ENCODE peak calls at places on chromosomes 2 and 18, in seven cellular contexts. N, L, D, J, A, E and G are unnamed samples.

GRCh38 chr2:6994569-6994968 is 77.4 kb downstream of the RNF144A start:
- DNase-seq in L (no peak), D (no peak), J (no peak), N (no peak), E (no peak), A (no peak), G (no peak)

GRCh38 chr18:57943723-57944122 is 100.3 kb upstream of the NEDD4L start:
- DNase-seq in D (no peak), E (no peak), A (no peak), N (no peak), L (no peak), J (no peak), G (no peak)

GRCh38 chr2:110679337-110679707 is 1.5 kb upstream of the BUB1 start:
- DNase-seq in A (no peak), N (peak; percentile 29), J (no peak), E (no peak), L (peak; percentile 39), D (no peak), G (no peak)

GRCh38 chr18:35553300-35553699 is 28.2 kb upstream of the GALNT1 start:
- DNase-seq in E (no peak), A (no peak), L (no peak), D (no peak), N (no peak), J (no peak), G (no peak)

GRCh38 chr2:182729710-182730339 is 13.8 kb downstream of the DNAJC10 start:
- DNase-seq in J (no peak), N (no peak), L (no peak), E (no peak), A (no peak), D (no peak), G (no peak)

GRCh38 chr2:205386109-205386508 is 296.2 kb upstream of the NRP2 start:
- DNase-seq in E (no peak), A (no peak), N (no peak), L (no peak), D (no peak), J (no peak), G (no peak)

GRCh38 chr2:204967199-204967995 is 422.1 kb downstream of the PARD3B start:
- DNase-seq in J (no peak), D (no peak), A (no peak), E (no peak), L (peak; percentile 35), N (no peak), G (no peak)

GRCh38 chr2:207103132-207103531 is 62.6 kb downstream of the KLF7 start:
- DNase-seq in D (no peak), A (no peak), J (no peak), N (no peak), E (no peak), L (no peak), G (no peak)

GRCh38 chr2:23404426-23404825 is 19.4 kb downstream of the KLHL29 start:
- DNase-seq in L (peak; percentile 40), J (peak; percentile 28), N (no peak), A (no peak), E (peak; percentile 33), D (peak; percentile 48), G (no peak)

GRCh38 chr2:101396352-101396717 is 9.0 kb upstream of the CREG2 start:
- DNase-seq in A (no peak), E (no peak), N (no peak), J (peak; percentile 65), L (no peak), D (no peak), G (no peak)

GRCh38 chr2:237603718-237604362 is 13.3 kb upstream of the RAB17 start:
- DNase-seq in J (no peak), D (peak; percentile 59), A (no peak), E (peak; percentile 71), L (peak; percentile 69), N (peak; percentile 57), G (peak; percentile 63)

GRCh38 chr2:224357098-224357901 is 44.6 kb downstream of the FAM124B start:
- DNase-seq in D (peak; percentile 41), A (no peak), N (peak; percentile 90), L (peak; percentile 38), E (peak; percentile 66), J (peak; percentile 47), G (no peak)

GRCh38 chr18:396251-396555 is 104.3 kb downstream of the COLEC12 start:
- DNase-seq in D (no peak), E (no peak), A (no peak), J (no peak), N (no peak), L (no peak), G (no peak)

GRCh38 chr2:67865871-67866386 is 196.9 kb downstream of the C1D start:
- DNase-seq in E (no peak), A (no peak), D (no peak), N (no peak), J (no peak), L (no peak), G (no peak)

GRCh38 chr2:199348871-199349270 is 108.9 kb downstream of the SATB2 start:
- DNase-seq in N (no peak), D (no peak), E (no peak), J (no peak), A (no peak), L (no peak), G (no peak)

GRCh38 chr2:181457741-181458425 is 697 bp downstream of the ITGA4 start:
- DNase-seq in E (peak; percentile 50), L (peak; percentile 69), D (peak; percentile 15), A (peak; percentile 28), J (no peak), N (no peak), G (peak; percentile 18)

GRCh38 chr2:73870084-73870483 is 22.7 kb upstream of the ACTG2 start:
- DNase-seq in L (no peak), A (peak; percentile 78), N (peak; percentile 71), D (peak; percentile 90), J (no peak), E (no peak), G (peak; percentile 45)

GRCh38 chr2:60152226-60152833 is 401.1 kb downstream of the BCL11A start:
- DNase-seq in N (no peak), D (no peak), A (no peak), L (no peak), J (peak; percentile 8), E (no peak), G (no peak)

GRCh38 chr2:218569038-218569431 is 396 bp downstream of the CNOT9 start:
- DNase-seq in D (peak; percentile 32), J (peak; percentile 13), E (peak; percentile 55), A (no peak), N (peak; percentile 11), L (peak; percentile 46), G (peak; percentile 36)

GRCh38 chr2:143128681-143129580 is at the start of gene ARHGAP15:
- DNase-seq in A (no peak), N (no peak), E (no peak), L (peak; percentile 78), J (no peak), D (no peak), G (no peak)

GRCh38 chr18:77114070-77114563 is 18.5 kb downstream of the MBP start:
- DNase-seq in J (no peak), D (no peak), N (no peak), A (no peak), L (no peak), E (no peak), G (no peak)

GRCh38 chr18:63881851-63882250 is 5.7 kb upstream of the SERPINB2 start:
- DNase-seq in A (no peak), N (no peak), L (no peak), J (no peak), D (no peak), E (no peak), G (no peak)

GRCh38 chr2:42568431-42569115 is at the start of gene MTA3:
- DNase-seq in D (peak; percentile 44), N (peak; percentile 35), E (peak; percentile 71), L (peak; percentile 58), J (peak; percentile 48), A (peak; percentile 66), G (peak; percentile 91)

GRCh38 chr2:161557538-161557937 is 66.7 kb upstream of the SLC4A10 start:
- DNase-seq in N (no peak), E (no peak), D (no peak), L (no peak), A (no peak), J (no peak), G (no peak)
- TF ChIP-seq CTCF in N (no peak), E (no peak), D (no peak), L (no peak), A (no peak), J (no peak), G (no peak)

GRCh38 chr2:129345540-129345939 is 633.9 kb upstream of the RAB6C start:
- DNase-seq in N (no peak), E (no peak), D (no peak), L (no peak), J (no peak), A (no peak), G (no peak)

DNA sequence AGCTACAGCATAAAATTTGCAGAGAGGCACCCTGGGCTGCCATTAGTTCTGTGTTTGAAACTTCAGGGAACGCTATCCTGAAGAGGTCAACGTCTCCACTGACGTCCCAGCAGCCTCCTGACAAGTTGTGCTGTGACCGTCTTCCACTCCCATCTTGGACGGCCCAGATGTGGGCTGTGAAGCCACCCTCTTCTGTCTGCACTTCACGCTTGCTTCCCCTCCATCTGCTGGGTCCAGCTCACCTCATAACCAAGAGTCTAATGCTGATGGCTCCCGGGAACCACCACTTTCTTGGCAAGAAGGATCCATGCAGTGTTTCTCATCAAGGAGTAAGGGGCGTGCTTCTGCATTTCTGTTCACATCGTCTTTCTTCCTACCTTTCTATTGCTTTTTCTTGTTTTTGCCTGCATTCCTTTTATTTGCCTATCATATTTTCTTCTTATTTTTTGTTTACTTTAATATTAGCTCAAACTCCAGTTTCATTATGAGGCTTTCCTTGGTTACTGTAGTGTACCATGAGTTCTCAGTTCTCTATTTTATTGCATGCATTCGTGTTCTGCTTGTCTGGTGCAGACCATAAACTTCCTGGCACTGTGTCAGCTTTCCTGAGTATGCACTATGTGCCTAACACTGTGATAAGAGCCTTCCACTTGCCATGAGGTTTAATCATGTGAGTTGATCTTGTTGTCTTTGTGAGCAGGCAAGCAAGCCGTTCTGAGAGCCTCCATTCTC is 631.8 kb upstream of the RAB6C start:
- DNase-seq in A (no peak), E (no peak), J (no peak), N (peak; percentile 48), L (peak; percentile 38), D (no peak), G (no peak)
- H3K4me3 ChIP-seq in A (no peak overlapping the region), E (no peak overlapping the region), J (no peak overlapping the region), N (no peak overlapping the region), L (no peak overlapping the region), D (no peak overlapping the region), G (no peak overlapping the region)

GRCh38 chr2:44098050-44098449 is 70.6 kb upstream of the PPM1B start:
- DNase-seq in A (no peak), D (no peak), L (no peak), N (no peak), J (no peak), E (no peak), G (no peak)
- TF ChIP-seq POLR2A in A (no peak), D (no peak), L (no peak), N (no peak), J (no peak), E (no peak), G (no peak)

DNA sequence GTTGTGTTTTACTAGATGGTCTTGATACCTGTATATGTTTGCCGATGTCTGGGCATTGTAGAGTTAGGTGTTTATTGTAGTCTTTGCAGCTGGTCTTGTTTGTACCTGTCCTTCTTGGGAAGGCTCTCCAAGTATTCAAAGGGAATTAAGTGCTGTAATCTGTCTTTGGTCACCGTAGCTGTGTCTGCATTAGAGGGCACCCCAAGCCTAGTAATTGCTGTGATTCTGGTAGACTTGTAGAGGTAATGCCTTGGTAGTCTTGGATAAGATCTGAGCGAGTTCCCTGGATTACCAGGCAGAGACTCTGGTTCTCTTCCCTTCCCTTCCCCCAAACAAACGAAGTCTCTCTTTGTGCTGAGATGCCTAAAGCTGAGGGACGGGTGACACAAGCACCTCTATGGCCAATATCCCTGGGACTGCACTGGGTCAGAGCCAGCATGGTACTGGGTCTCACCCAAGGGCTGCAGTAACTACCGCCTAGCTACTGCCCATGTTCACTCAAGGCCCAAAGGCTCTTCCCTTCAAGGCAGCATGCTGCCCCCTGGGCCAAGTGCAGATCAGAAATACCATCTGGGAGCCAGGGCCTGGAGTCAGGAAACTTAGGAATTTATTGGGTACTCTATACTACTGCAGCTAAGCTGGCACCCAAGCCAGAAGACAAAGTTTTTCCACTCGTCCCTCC is 27.1 kb downstream of the STPG4 start:
- DNase-seq in A (no peak), J (no peak), N (no peak), D (no peak), L (no peak), E (no peak), G (no peak)
- TF ChIP-seq CTCF in A (no peak), J (no peak), N (no peak), D (no peak), L (peak; percentile 15), E (no peak), G (no peak)